ENCODE peak calls at places on chromosomes 2 and 18, in eight cellular contexts. N is IMR-90, M is PC-3, L is cardiac muscle cell, R is body of pancreas, I is heart left ventricle, T is hepatocyte, Z is A673. P is an unnamed sample. For H3K27me3, the result is how much of the 10 kb centered on the place peaks cover.

GRCh38 chr2:203998195-203998804 is 61.7 kb downstream of the ICOS start:
- DNase-seq in N (peak), M (peak), L (peak), R (no peak), Z (no peak), T (no peak), I (no peak), P (no peak)

GRCh38 chr2:171492664-171493063 is 29.6 kb upstream of the CYBRD1 start:
- DNase-seq in Z (no peak), L (no peak), T (no peak), N (no peak), I (no peak), R (no peak), M (no peak), P (peak)

GRCh38 chr2:170305711-170306110 is 127.8 kb downstream of the MYO3B start:
- DNase-seq in I (no peak), R (no peak), Z (no peak), T (no peak), M (peak), L (no peak), N (no peak), P (peak)

GRCh38 chr2:6196461-6196860 is 504.3 kb downstream of the SOX11 start:
- DNase-seq in M (no peak), I (no peak), R (no peak), N (no peak), Z (no peak), L (no peak), T (no peak), P (no peak)

GRCh38 chr2:209472871-209473270 is 49.0 kb downstream of the MAP2 start:
- DNase-seq in R (no peak), I (no peak), L (peak), T (no peak), Z (peak), M (no peak), N (peak), P (no peak)

GRCh38 chr2:222623756-222624309 is 32.1 kb downstream of the FARSB start:
- DNase-seq in T (no peak), Z (no peak), M (no peak), N (no peak), L (no peak), R (no peak), I (no peak), P (no peak)

GRCh38 chr2:191860760-191861466 is 14.0 kb upstream of the CAVIN2 start:
- DNase-seq in I (no peak), T (no peak), L (no peak), R (no peak), M (no peak), N (no peak), Z (no peak), P (no peak)

GRCh38 chr2:182827182-182827879 is 39.1 kb downstream of the FRZB start:
- DNase-seq in Z (no peak), L (no peak), T (no peak), M (no peak), I (no peak), R (no peak), N (peak), P (no peak)

GRCh38 chr18:36284671-36285295 is 12.7 kb upstream of the FHOD3 start:
- DNase-seq in Z (peak), L (peak), I (no peak), N (peak), M (peak), R (peak), T (peak), P (peak)

GRCh38 chr18:9535430-9535972 is 60.2 kb downstream of the RALBP1 start:
- DNase-seq in R (no peak), N (peak), L (peak), Z (peak), T (peak), I (no peak), M (peak), P (no peak)

GRCh38 chr18:44464401-44465185 is 216.1 kb upstream of the SETBP1 start:
- DNase-seq in I (no peak), T (no peak), L (no peak), Z (no peak), N (no peak), R (no peak), M (no peak), P (no peak)

GRCh38 chr18:24368749-24369148 is 28.9 kb downstream of the OSBPL1A start:
- DNase-seq in R (no peak), M (peak), I (no peak), N (peak), L (no peak), T (no peak), Z (no peak), P (no peak)

GRCh38 chr18:57585421-57585820 is 1.1 kb downstream of the FECH start:
- DNase-seq in N (peak), M (peak), T (no peak), Z (no peak), I (no peak), R (no peak), L (peak), P (peak)

GRCh38 chr18:34461266-34461665 is 236.6 kb upstream of the NOL4 start:
- DNase-seq in I (no peak), N (no peak), Z (no peak), M (no peak), L (no peak), T (no peak), R (no peak), P (no peak)

GRCh38 chr2:172148246-172148645 is 45.5 kb upstream of the DLX2 start:
- DNase-seq in R (no peak), L (no peak), Z (no peak), M (no peak), N (no peak), I (no peak), T (no peak), P (no peak)

GRCh38 chr2:39772812-39773152 is 6.3 kb downstream of the THUMPD2 start:
- DNase-seq in Z (no peak), T (no peak), I (no peak), N (no peak), R (no peak), L (no peak), M (peak), P (no peak)
- H3K4me3 ChIP-seq in Z (no peak), T (no peak), I (no peak), N (no peak), R (no peak), L (no peak), M (no peak), P (no peak)

DNA sequence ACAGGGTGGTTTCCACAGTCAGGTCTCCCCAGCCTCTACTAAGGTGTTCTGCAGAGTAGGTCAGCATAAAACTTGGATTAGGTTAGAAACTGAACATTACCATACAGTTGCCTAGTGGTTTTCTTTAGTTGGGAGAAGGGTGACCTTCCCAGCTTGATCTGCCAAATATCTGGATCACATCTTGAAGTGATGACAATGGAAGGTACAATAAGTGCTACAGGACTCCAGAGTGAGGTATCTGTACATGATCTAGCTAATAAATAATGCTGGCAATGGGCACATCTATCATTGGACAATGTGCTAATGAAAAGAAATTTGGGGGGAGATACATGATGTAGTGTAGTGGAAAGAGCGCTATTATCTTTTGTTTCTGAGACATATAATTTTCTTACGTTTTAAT is 54.6 kb upstream of the ACVR1 start:
- DNase-seq in T (no peak), R (no peak), I (no peak), Z (no peak), L (no peak), N (no peak), M (no peak), P (no peak)
- H3K27me3 ChIP-seq in T (under half), R (under half), I (under half), Z (under half), L (under half), N (under half), M (under half), P (under half)

GRCh38 chr2:134134827-134135226 is 119.0 kb upstream of the MGAT5 start:
- DNase-seq in Z (no peak), M (no peak), I (no peak), N (no peak), T (no peak), L (no peak), R (no peak), P (no peak)

GRCh38 chr2:134138115-134138514 is 115.8 kb upstream of the MGAT5 start:
- DNase-seq in M (no peak), I (no peak), T (no peak), L (no peak), N (peak), Z (no peak), R (no peak), P (no peak)

GRCh38 chr2:134136702-134137101 is 117.2 kb upstream of the MGAT5 start:
- DNase-seq in L (no peak), M (no peak), N (no peak), T (no peak), I (no peak), R (no peak), Z (no peak), P (peak)

GRCh38 chr2:134135793-134136192 is 118.1 kb upstream of the MGAT5 start:
- DNase-seq in R (no peak), M (no peak), N (no peak), I (no peak), Z (no peak), L (no peak), T (no peak), P (no peak)

DNA sequence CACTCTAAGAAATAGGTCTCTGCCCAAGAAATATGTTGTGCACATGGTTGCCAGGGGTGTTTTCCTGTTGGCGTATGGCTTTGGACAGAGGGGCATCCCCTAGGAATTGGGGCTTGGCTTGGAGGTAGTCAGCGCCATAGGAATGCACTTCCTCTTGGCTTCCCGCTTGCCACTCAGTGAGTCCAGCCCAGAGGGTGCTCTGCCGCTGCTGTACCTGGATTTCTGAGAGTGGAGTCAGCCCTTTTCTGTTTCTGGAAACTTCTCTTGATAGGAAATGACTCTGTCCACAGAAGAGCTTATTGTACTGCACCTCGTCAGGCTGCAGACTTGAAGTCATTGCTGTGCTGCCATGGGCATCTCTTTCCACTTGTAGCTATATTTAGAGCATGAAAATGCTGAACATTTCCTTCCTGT is 116.7 kb upstream of the MGAT5 start:
- DNase-seq in Z (peak), I (peak), M (peak), R (peak), L (peak), T (no peak), N (peak), P (peak)
- H3K27ac ChIP-seq in Z (no peak), I (peak), M (no peak), R (peak), L (peak), T (peak), N (no peak), P (peak)

GRCh38 chr2:19355931-19356544 is 2.4 kb downstream of the OSR1 start:
- DNase-seq in R (no peak), T (no peak), N (peak), Z (no peak), I (no peak), M (no peak), L (peak), P (no peak)
- H3K4me3 ChIP-seq in R (no peak), T (peak), N (peak), Z (no peak), I (peak), M (peak), L (peak), P (peak)

GRCh38 chr2:104848526-104848925 is 5.4 kb upstream of the POU3F3 start:
- DNase-seq in L (no peak), Z (no peak), M (no peak), N (no peak), R (no peak), T (no peak), I (no peak), P (no peak)

GRCh38 chr2:104845552-104845931 is 8.4 kb upstream of the POU3F3 start:
- DNase-seq in T (no peak), I (no peak), N (no peak), L (no peak), R (no peak), Z (no peak), M (no peak), P (no peak)

GRCh38 chr2:104847821-104848160 is 6.1 kb upstream of the POU3F3 start:
- DNase-seq in N (no peak), Z (no peak), T (no peak), M (no peak), I (no peak), R (no peak), L (no peak), P (no peak)

GRCh38 chr2:104846182-104846954 is 7.5 kb upstream of the POU3F3 start:
- DNase-seq in I (no peak), T (no peak), Z (no peak), M (no peak), N (no peak), L (no peak), R (no peak), P (no peak)

DNA sequence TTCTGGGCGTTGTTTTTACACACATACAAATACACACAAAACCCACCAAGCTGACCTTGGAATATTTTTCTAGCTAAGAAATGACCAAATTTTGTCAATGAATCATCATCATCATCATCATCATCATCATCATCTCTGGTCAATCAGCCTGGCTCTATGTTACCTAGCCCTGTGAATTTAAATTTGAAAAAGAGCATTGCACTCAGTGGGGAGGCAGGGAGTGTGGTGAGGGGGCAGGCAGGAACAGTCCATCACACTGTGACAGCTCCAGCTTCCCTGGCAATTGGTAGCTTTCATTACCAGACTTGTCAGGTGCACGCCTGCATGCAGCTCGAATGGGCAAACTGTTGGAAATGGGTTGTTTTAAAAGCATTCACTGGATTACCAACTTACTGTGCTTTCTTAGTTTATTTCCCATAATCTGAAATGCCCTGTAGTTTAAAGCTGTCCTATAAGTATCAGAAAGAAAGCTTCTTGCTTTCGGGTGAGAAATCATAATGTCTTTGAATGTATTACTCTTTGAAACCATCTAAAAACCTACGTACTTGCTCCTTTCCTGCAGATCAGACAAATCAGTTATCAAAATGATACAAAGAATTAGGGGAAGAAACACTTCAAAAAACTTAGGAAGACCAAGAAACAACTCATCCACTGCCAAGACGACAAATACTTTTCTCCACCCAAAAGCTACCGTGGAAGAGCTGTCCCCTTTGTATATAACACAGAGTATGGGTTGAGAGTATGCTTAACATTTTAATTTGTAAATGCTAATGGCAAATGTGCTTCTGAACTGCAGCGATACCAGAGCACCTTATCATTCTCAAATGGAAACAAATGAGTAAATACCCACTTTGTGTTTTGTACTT is 6.7 kb upstream of the POU3F3 start:
- DNase-seq in R (no peak), T (no peak), L (no peak), N (no peak), Z (no peak), M (no peak), I (no peak), P (no peak)
- H3K27me3 ChIP-seq in R (half or more), T (half or more), L (half or more), N (half or more), Z (half or more), M (half or more), I (half or more), P (half or more)

DNA sequence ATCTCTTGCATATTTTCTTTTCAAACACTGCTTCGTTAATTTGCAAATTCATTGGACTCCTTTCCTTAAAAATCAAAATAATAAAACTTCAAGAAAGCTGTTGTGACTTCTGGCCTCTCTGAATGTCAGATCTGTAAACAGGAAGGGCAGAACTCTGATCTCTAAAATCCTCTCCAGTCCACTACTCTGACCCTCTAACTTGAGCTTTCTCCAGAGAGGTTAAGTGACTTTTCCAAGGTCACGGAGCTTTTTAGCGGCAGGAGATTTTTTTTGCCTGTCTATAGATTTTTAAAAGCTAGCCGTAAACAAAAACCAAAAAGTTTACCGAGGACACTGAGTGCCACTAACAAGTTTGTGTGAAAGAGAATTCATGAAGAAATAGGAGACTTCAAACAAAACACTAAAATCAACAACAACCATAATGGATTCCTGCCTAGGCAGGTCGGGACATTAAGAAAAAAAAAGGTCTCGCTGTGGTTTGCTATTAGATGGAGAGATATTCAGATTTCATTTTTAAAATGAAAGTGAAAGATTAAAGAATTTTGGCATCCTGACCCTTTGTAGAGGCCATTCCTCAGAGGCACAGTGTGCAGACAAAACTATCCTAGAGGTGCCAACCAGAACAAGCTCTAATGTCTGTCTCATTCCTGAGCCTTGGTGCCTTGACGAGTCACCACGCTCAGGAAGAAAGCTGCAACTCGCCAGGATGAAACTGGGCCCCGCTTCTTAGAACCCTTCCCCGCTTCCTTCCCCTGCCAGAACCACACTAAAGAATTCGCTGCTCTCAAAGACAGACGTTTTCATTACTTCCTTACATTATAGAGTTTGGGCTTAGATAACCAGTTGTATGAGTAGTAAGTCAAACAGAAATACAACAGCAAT is 155.8 kb downstream of the TGIF1 start:
- DNase-seq in R (no peak), I (no peak), T (peak), M (peak), Z (peak), N (peak), L (peak), P (peak)
- H3K27ac ChIP-seq in R (peak), I (peak), T (peak), M (peak), Z (peak), N (peak), L (peak), P (peak)

P was measured in small intestine.